ENCODE peak calls at places on chromosomes 1 and 21, in four cellular contexts. M is fibroblast of pulmonary artery, A is tibial artery, B is lower leg skin. J is an unnamed sample.

GRCh38 chr21:33325222-33326067 is 675 bp downstream of the IFNAR1 start:
- DNase-seq in M (peak), A (peak), B (peak), J (peak)

GRCh38 chr1:223700388-223700918 is 11.9 kb upstream of the CAPN2 start:
- DNase-seq in M (peak), A (no peak), B (no peak), J (no peak)

GRCh38 chr1:229579101-229579651 is 20.7 kb upstream of the ABCB10 start:
- DNase-seq in M (peak), A (peak), B (peak), J (peak)

GRCh38 chr1:101119289-101119688 is 93.7 kb upstream of the DPH5 start:
- DNase-seq in M (no peak), A (no peak), B (no peak), J (no peak)

GRCh38 chr1:159177273-159177907 is 6.0 kb downstream of the CADM3 start:
- DNase-seq in M (peak), A (no peak), B (no peak), J (peak)

GRCh38 chr21:44485254-44485793 is 30.0 kb downstream of the LRRC3 start:
- DNase-seq in M (no peak), A (peak), B (no peak), J (no peak)

GRCh38 chr1:15295676-15296075 is 48.7 kb downstream of the FHAD1 start:
- DNase-seq in M (no peak), A (no peak), B (no peak), J (peak)

GRCh38 chr1:100734716-100735115 is 15.2 kb downstream of the VCAM1 start:
- DNase-seq in M (peak), A (no peak), B (no peak), J (peak)

GRCh38 chr1:209051598-209051997 is 531.9 kb upstream of the CAMK1G start:
- DNase-seq in M (no peak), A (no peak), B (peak), J (peak)

GRCh38 chr1:59057801-59058200 is 239.1 kb upstream of the FGGY start:
- DNase-seq in M (no peak), A (no peak), B (no peak), J (peak)

GRCh38 chr1:169572184-169572583 is 14.1 kb downstream of the F5 start:
- DNase-seq in M (peak), A (no peak), B (no peak), J (peak)

GRCh38 chr1:46370214-46370633 is 23.9 kb upstream of the FAAH start:
- DNase-seq in M (no peak), A (no peak), B (no peak), J (peak)

GRCh38 chr1:21537932-21538630 is 28.9 kb downstream of the ALPL start:
- DNase-seq in M (peak), A (no peak), B (no peak), J (no peak)

GRCh38 chr1:107935396-107936064 is 29.4 kb downstream of the VAV3 start:
- DNase-seq in M (no peak), A (no peak), B (no peak), J (peak)

GRCh38 chr1:98651116-98651625 is 10.3 kb upstream of the SNX7 start:
- DNase-seq in M (no peak), A (no peak), B (no peak), J (no peak)

GRCh38 chr1:113940365-113941244 is 11.5 kb downstream of the HIPK1 start:
- DNase-seq in M (no peak), A (no peak), B (no peak), J (no peak)

DNA sequence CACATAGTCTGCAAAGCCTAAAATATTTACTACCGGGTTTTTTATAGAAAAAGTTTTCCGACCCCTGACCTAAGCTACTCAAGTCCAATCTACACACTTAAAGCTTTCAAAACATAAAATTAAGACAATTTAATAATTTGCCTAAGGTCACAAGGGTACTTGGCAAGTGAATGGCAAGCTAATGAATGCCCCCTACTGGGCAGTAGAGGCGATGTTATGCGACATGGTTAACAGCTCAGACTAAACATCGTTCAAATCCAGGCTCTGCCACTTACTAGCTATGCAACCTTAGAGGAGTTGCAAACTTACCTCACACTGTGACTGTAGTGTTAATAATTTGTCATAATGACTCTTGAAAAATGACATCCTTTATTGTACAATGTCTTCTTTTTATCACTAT is 317.2 kb upstream of the NFIA start:
- DNase-seq in M (peak), A (no peak), B (no peak), J (peak)
- TF ChIP-seq CTCF in M (peak), A (peak), B (no peak), J (peak)

GRCh38 chr1:93635614-93636543 is 45.8 kb downstream of the BCAR3 start:
- DNase-seq in M (no peak), A (no peak), B (no peak), J (no peak)
- H3K4me3 ChIP-seq in M (no peak), A (no peak), B (no peak), J (no peak)

GRCh38 chr1:160888926-160889325 is 3.9 kb upstream of the ITLN1 start:
- DNase-seq in M (no peak), A (no peak), B (no peak), J (no peak)

GRCh38 chr1:160885080-160885479 is at the start of gene ITLN1:
- DNase-seq in M (no peak), A (no peak), B (no peak), J (no peak)

GRCh38 chr1:160884091-160884490 is 889 bp downstream of the ITLN1 start:
- DNase-seq in M (no peak), A (no peak), B (no peak), J (no peak)

GRCh38 chr1:160883586-160883985 is 1.4 kb downstream of the ITLN1 start:
- DNase-seq in M (no peak), A (no peak), B (no peak), J (no peak)

GRCh38 chr1:160884579-160884978 is 401 bp downstream of the ITLN1 start:
- DNase-seq in M (no peak), A (no peak), B (no peak), J (no peak)
- TF ChIP-seq CTCF in M (no peak), A (peak), B (no peak), J (no peak)

DNA sequence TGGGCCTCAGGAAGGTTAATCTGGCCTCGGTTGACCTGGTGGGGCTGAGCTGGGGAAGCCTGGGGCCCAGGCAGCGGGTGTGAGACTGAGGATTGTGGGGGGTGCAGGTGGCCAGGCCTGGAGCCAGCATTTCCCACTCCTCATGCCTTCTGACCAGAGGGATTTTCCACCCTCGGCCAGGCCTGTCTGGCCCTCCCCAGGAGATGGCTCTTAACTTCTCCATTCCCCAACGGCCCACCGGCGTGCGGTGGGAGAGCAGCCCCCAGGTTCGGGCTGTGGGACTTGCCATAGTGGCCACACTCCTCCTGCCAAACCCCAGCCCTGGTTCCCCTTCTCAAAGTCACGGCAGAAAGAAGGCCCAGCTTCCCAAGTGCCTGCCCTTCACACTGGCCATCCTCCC is 126.5 kb upstream of the RUNX3 start:
- DNase-seq in M (no peak), A (no peak), B (no peak), J (no peak)
- H3K4me3 ChIP-seq in M (no peak), A (no peak), B (no peak), J (no peak)

J was measured in epithelial cell of esophagus.